ENCODE peak calls at places on chromosome 16, in seven cellular contexts. I is body of pancreas, W is upper lobe of right lung, T is mesendoderm, R is HCT116, J is psoas muscle, G is IMR-90. F is an unnamed sample. For H3K4me1, the result is how much of the 10 kb centered on the place peaks cover.

GRCh38 chr16:21663889-21664647 is at the start of gene OTOA:
- DNase-seq in I (no peak), W (no peak), T (peak), R (no peak), J (no peak), G (no peak), F (no peak)

GRCh38 chr16:12754824-12755543 is 48.7 kb downstream of the CPPED1 start:
- DNase-seq in I (no peak), W (no peak), T (no peak), R (no peak), J (no peak), G (no peak), F (no peak)

GRCh38 chr16:79698341-79698753 is 97.8 kb upstream of the MAF start:
- DNase-seq in I (no peak), W (no peak), T (no peak), R (no peak), J (no peak), G (peak), F (peak)

GRCh38 chr16:3369073-3369472 is 13.4 kb downstream of the OR2C1 start:
- DNase-seq in I (no peak), W (no peak), T (no peak), R (no peak), J (no peak), G (no peak), F (no peak)

GRCh38 chr16:391885-392335 is 5.1 kb upstream of the NME4 start:
- DNase-seq in I (peak), W (peak), T (peak), R (no peak), J (peak), G (peak), F (peak)

GRCh38 chr16:28283173-28283572 is 9.2 kb upstream of the SBK1 start:
- DNase-seq in I (no peak), W (no peak), T (no peak), R (no peak), J (no peak), G (no peak), F (no peak)

GRCh38 chr16:54359086-54359485 is 72.5 kb upstream of the IRX3 start:
- DNase-seq in I (no peak), W (no peak), T (peak), R (no peak), J (no peak), G (no peak), F (no peak)

GRCh38 chr16:27217256-27217655 is 13.9 kb downstream of the KDM8 start:
- DNase-seq in I (no peak), W (no peak), T (peak), R (no peak), J (no peak), G (peak), F (peak)

GRCh38 chr16:65576631-65577030 is 454.8 kb upstream of the CDH11 start:
- DNase-seq in I (no peak), W (no peak), T (peak), R (no peak), J (no peak), G (no peak), F (peak)

GRCh38 chr16:29806096-29806579 is at the start of gene MAZ:
- DNase-seq in I (no peak), W (no peak), T (no peak), R (peak), J (no peak), G (peak), F (no peak)

GRCh38 chr16:72313903-72314302 is 141.9 kb upstream of the PMFBP1 start:
- DNase-seq in I (no peak), W (no peak), T (no peak), R (no peak), J (no peak), G (no peak), F (no peak)

GRCh38 chr16:9578459-9578858 is 487.0 kb downstream of the HAPSTR1 start:
- DNase-seq in I (no peak), W (no peak), T (no peak), R (no peak), J (no peak), G (no peak), F (no peak)

GRCh38 chr16:12126091-12126806 is 149.7 kb downstream of the SNX29 start:
- DNase-seq in I (no peak), W (no peak), T (peak), R (no peak), J (no peak), G (no peak), F (no peak)

GRCh38 chr16:13510425-13511151 is 409.4 kb upstream of the ERCC4 start:
- DNase-seq in I (no peak), W (no peak), T (peak), R (no peak), J (no peak), G (no peak), F (peak)

GRCh38 chr16:19716183-19716582 is 1.8 kb downstream of the KNOP1 start:
- DNase-seq in I (no peak), W (no peak), T (no peak), R (no peak), J (no peak), G (no peak), F (no peak)

GRCh38 chr16:69485816-69486215 is 61.4 kb downstream of the CYB5B start:
- DNase-seq in I (no peak), W (no peak), T (no peak), R (no peak), J (no peak), G (no peak), F (no peak)

GRCh38 chr16:72125635-72126428 is 32.2 kb downstream of the DHX38 start:
- DNase-seq in I (no peak), W (peak), T (peak), R (no peak), J (no peak), G (no peak), F (no peak)

GRCh38 chr16:6916946-6917345 is 415.7 kb upstream of the RBFOX1 start:
- DNase-seq in I (no peak), W (no peak), T (no peak), R (no peak), J (no peak), G (no peak), F (no peak)

GRCh38 chr16:56281256-56281805 is 90.0 kb downstream of the GNAO1 start:
- DNase-seq in I (no peak), W (no peak), T (peak), R (no peak), J (no peak), G (no peak), F (no peak)

GRCh38 chr16:81946206-81946605 is 65.1 kb downstream of the SDR42E1 start:
- DNase-seq in I (no peak), W (no peak), T (peak), R (no peak), J (no peak), G (no peak), F (no peak)

GRCh38 chr16:11329891-11330290 is 15.4 kb upstream of the RMI2 start:
- DNase-seq in I (no peak), W (no peak), T (no peak), R (no peak), J (no peak), G (no peak), F (peak)

GRCh38 chr16:31265329-31266245 is 5.8 kb downstream of the ITGAM start:
- DNase-seq in I (peak), W (peak), T (peak), R (no peak), J (no peak), G (peak), F (no peak)

GRCh38 chr16:64092284-64092683 is 1029.6 kb downstream of the CDH11 start:
- DNase-seq in I (no peak), W (no peak), T (no peak), R (no peak), J (no peak), G (peak), F (no peak)

GRCh38 chr16:65624246-65624645 is 502.4 kb upstream of the CDH11 start:
- DNase-seq in I (no peak), W (no peak), T (peak), R (no peak), J (no peak), G (no peak), F (no peak)

GRCh38 chr16:67411339-67411738 is 4.9 kb downstream of the ZDHHC1 start:
- DNase-seq in I (no peak), W (no peak), T (no peak), R (no peak), J (no peak), G (no peak), F (no peak)
- H3K4me1 ChIP-seq in I (under half), W (under half), T (under half), R (under half), J (under half), G (under half), F (under half)

DNA sequence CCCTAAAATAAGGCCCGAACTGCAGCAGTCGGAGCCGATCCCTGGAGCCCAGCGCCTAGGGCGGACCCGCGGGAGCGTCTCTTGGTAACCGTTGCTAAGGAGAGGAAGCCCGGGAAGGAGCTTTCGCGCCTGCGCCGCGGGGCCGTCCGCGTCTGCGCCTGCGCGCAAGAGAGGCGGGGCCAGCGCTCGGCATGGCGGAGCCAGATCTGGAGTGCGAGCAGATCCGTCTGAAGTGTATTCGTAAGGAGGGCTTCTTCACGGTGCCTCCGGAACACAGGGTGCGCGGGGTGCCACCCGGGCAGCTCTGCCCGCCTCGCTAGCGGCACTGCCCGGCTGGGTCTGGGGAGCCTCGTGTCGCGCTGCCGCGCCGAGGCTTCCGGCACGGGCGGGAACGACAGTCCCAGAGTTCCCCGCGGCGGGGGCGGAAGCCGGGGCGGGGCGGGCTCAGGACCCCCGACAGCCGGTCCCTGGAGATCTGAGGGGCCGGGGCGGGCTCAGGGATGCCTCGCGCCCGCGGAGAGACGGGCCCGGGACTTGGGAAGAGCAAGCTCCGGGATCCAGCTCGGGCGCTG is at the start of gene CDK10:
- DNase-seq in I (peak), W (peak), T (peak), R (peak), J (peak), G (peak), F (peak)
- H3K27ac ChIP-seq in I (peak), W (peak), T (peak), R (peak), J (peak), G (peak), F (peak)

DNA sequence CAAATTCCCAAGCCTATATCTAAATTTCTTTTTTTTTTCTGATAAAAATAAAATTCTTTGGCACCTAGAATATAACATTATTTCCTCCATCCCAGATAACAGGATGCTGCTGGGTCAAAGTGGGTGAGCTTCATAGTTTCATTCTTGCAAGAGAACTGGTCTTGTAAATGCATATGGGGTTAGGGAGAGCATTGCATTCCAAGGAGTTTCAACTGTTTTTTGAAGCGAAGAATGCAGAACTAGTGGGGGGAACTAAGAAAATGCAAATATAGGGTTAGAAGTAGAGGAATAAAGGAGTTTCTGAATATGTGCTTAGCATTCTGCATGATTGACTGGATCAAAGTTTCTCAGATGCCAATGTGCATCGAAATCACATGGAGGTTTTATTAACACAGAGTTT is 347.2 kb upstream of the XYLT1 start:
- DNase-seq in I (no peak), W (no peak), T (no peak), R (no peak), J (no peak), G (no peak), F (no peak)
- H3K4me3 ChIP-seq in I (no peak), W (no peak), T (no peak), R (no peak), J (no peak), G (no peak), F (no peak)

DNA sequence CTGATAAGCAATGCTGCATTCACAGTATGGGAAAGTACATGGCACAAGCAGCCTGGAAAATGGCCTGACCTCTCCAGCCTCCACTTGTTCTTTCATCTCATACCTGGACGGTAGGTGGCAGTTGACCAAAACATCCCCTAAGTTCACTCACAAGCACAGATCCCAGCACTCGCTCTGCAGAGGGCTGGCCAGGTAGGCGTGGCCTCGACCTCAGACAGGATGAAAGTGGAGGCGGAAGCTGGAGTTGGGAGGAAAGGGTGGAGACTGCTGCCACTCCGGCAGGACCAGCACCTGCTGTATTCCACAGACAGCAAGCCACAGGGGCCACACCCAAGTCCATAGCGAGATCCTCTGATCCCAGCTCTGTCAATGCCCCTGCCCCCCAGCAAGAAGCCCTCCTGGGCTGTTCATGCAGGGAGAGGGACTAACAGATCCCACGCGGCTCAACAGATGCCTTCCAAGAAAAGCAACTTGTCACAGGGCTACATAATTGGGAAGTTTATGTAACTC is 31.3 kb downstream of the ZCCHC14 start:
- DNase-seq in I (peak), W (peak), T (peak), R (peak), J (peak), G (no peak), F (peak)
- H3K4me1 ChIP-seq in I (half or more), W (half or more), T (under half), R (half or more), J (half or more), G (under half), F (under half)

DNA sequence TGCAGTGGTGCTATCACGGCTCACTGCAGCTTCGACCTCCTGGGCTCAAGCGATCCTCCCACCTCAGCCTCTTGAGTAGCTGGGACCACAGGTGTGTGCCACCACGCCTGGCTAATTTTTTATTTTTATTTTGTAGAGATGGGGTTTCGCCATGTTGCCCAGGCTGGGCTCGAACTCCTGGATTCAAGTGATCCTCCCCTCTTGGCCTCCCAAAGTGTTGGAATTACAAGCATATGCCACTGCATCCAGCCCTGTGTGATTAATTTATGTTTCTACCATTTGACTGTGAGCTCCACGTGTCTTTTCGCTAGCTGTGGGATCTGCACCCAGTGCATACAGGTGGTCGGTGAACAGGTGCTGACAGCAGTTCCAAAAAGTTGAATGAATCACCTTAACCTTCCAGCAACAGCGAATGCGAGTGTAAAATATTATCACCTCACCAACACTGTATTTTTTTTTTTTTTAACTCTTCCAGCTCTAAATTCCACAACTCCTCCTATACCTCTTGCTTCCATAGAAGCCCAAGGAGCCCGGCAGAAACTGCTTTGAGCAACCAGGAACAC is 481 bp upstream of the NUDT7 start:
- DNase-seq in I (no peak), W (no peak), T (no peak), R (no peak), J (no peak), G (no peak), F (no peak)
- H3K27ac ChIP-seq in I (peak), W (no peak), T (peak), R (peak), J (no peak), G (no peak), F (no peak)

GRCh38 chr16:48164907-48165715 is 9.3 kb upstream of the ABCC12 start:
- DNase-seq in I (peak), W (peak), T (peak), R (peak), J (peak), G (peak), F (peak)
- H3K4me3 ChIP-seq in I (no peak), W (no peak), T (no peak), R (no peak), J (no peak), G (no peak), F (no peak)

F was measured in SJCRH30.